ENCODE peak calls at places on chromosome 11, in ten cellular contexts. E, Z, G, B, L, H, S, N, Y and P are unnamed samples.
A peak's percentile ranks its signal among the peaks of the same experiment; 100 is the strongest.

GRCh38 chr11:9506489-9507343 is 45.9 kb downstream of the ZNF143 start:
- DNase-seq in E (peak; percentile 75), Z (peak; percentile 81), G (no peak), B (peak; percentile 71), L (peak; percentile 69), H (peak; percentile 70), S (peak; percentile 90), N (peak; percentile 97), Y (no peak), P (peak; percentile 33)

GRCh38 chr11:111001986-111002616 is 243.4 kb upstream of the POU2AF2 start:
- DNase-seq in E (no peak), Z (no peak), G (no peak), B (no peak), L (no peak), H (no peak), S (no peak), N (no peak), Y (peak; percentile 58), P (no peak)

GRCh38 chr11:3133456-3134217 is 31.5 kb downstream of the OSBPL5 start:
- DNase-seq in E (no peak), Z (no peak), G (peak; percentile 78), B (no peak), L (no peak), H (peak; percentile 53), S (no peak), N (no peak), Y (no peak), P (no peak)

GRCh38 chr11:125398994-125399638 is 96.9 kb downstream of the FEZ1 start:
- DNase-seq in E (no peak), Z (no peak), G (no peak), B (peak; percentile 2), L (no peak), H (no peak), S (no peak), N (no peak), Y (no peak), P (no peak)

GRCh38 chr11:104700609-104701008 is 197.7 kb downstream of the CASP12 start:
- DNase-seq in E (no peak), Z (no peak), G (no peak), B (no peak), L (no peak), H (no peak), S (no peak), N (no peak), Y (peak; percentile 5), P (no peak)

GRCh38 chr11:84780689-84781293 is 846.4 kb downstream of the DLG2 start:
- DNase-seq in E (no peak), Z (no peak), G (no peak), B (no peak), L (no peak), H (no peak), S (peak; percentile 53), N (peak; percentile 63), Y (no peak), P (no peak)

GRCh38 chr11:108788565-108789199 is 123.8 kb downstream of the DDX10 start:
- DNase-seq in E (peak; percentile 9), Z (no peak), G (peak; percentile 21), B (no peak), L (no peak), H (no peak), S (peak; percentile 44), N (peak; percentile 75), Y (no peak), P (peak; percentile 13)

GRCh38 chr11:93350835-93351234 is 20.3 kb downstream of the DEUP1 start:
- DNase-seq in E (no peak), Z (no peak), G (no peak), B (no peak), L (no peak), H (no peak), S (no peak), N (no peak), Y (no peak), P (no peak)

DNA sequence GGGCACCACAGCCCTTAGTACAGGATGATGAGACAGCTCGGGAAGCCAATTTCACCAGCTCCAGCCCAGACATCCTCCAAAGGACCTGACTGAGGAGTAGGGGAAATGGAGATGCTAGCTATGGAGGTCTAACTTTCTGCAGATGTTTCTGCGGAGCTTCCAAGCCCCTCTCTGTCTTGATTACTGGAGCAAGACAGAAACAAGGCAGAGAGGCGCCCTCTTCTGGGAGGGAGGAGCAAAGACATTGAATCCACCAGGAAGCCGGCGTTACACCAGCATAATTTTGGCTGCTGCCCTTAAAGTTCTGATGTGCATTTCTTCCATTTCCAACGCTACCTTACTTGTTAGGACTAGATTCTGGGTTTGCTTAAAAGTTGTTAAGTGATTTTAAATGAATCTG is 107.3 kb upstream of the HSD17B12 start:
- DNase-seq in E (peak; percentile 47), Z (no peak), G (no peak), B (peak; percentile 29), L (no peak), H (no peak), S (peak; percentile 78), N (peak; percentile 82), Y (no peak), P (no peak)
- TF ChIP-seq CTCF in E (peak; percentile 86), Z (no peak), G (no peak), B (peak; percentile 84), L (peak; percentile 36), H (peak; percentile 42), S (peak; percentile 59), N (peak; percentile 86), Y (peak; percentile 53), P (peak; percentile 81)

GRCh38 chr11:45655831-45656230 is 9.6 kb downstream of the CHST1 start:
- DNase-seq in E (no peak), Z (no peak), G (no peak), B (no peak), L (no peak), H (no peak), S (no peak), N (no peak), Y (no peak), P (no peak)

GRCh38 chr11:45655347-45655756 is 10.1 kb downstream of the CHST1 start:
- DNase-seq in E (peak; percentile 87), Z (peak; percentile 64), G (peak; percentile 86), B (peak; percentile 52), L (peak; percentile 82), H (peak; percentile 72), S (peak; percentile 87), N (peak; percentile 94), Y (no peak), P (peak; percentile 33)

GRCh38 chr11:45654242-45654641 is 11.2 kb downstream of the CHST1 start:
- DNase-seq in E (peak; percentile 50), Z (no peak), G (peak; percentile 34), B (no peak), L (no peak), H (no peak), S (no peak), N (no peak), Y (no peak), P (no peak)

GRCh38 chr11:45653277-45653676 is 12.1 kb downstream of the CHST1 start:
- DNase-seq in E (no peak), Z (no peak), G (peak; percentile 8), B (no peak), L (no peak), H (no peak), S (no peak), N (no peak), Y (no peak), P (no peak)

DNA sequence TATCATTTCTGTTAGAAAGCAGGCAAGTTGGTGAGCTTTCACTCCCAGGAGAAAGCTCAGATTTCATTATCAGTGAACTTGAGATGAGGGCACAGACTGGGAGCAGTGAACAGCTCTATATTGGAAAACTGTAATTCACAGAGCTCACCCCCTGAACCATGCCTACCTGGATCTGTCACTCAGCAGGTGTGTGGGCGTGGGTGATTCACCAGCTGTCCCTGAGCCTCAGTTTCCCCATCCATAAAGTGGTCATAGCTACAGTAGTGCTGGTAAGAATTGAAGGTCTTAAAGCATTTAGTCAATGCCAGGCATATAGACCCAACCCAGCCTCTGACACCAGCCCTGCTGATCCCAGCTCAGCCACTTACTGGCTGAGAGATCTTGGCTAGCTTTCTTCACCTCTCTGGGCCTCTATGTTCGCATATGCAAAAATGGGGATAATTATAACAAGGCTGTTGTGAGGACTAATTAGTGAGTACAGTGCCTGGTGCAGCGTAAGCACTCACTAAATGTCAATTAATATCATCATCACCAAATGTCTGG is 10.6 kb downstream of the CHST1 start:
- DNase-seq in E (no peak), Z (no peak), G (peak; percentile 1), B (no peak), L (no peak), H (no peak), S (no peak), N (no peak), Y (no peak), P (no peak)
- H3K27me3 ChIP-seq in E (no peaks in the 10 kb centered on the region), Z (peaks cover 5% of the 10 kb centered on the region), G (peaks cover 63% of the 10 kb centered on the region), B (peaks cover 26% of the 10 kb centered on the region), L (no peaks in the 10 kb centered on the region), H (peaks cover 8% of the 10 kb centered on the region), S (peaks cover 5% of the 10 kb centered on the region), N (no peaks in the 10 kb centered on the region), Y (no peaks in the 10 kb centered on the region), P (peaks cover 2% of the 10 kb centered on the region)

GRCh38 chr11:17389957-17390649 is 1.6 kb upstream of the KCNJ11 start:
- DNase-seq in E (no peak), Z (no peak), G (peak; percentile 66), B (no peak), L (peak; percentile 8), H (no peak), S (no peak), N (no peak), Y (no peak), P (no peak)

GRCh38 chr11:17388609-17389204 is at the start of gene KCNJ11:
- DNase-seq in E (peak; percentile 52), Z (no peak), G (no peak), B (no peak), L (no peak), H (no peak), S (peak; percentile 36), N (peak; percentile 80), Y (no peak), P (no peak)

GRCh38 chr11:17387811-17388210 is 648 bp downstream of the KCNJ11 start:
- DNase-seq in E (no peak), Z (no peak), G (no peak), B (no peak), L (no peak), H (no peak), S (no peak), N (no peak), Y (no peak), P (no peak)

GRCh38 chr11:17387280-17387679 is 1.2 kb downstream of the KCNJ11 start:
- DNase-seq in E (no peak), Z (no peak), G (no peak), B (no peak), L (no peak), H (no peak), S (no peak), N (no peak), Y (no peak), P (no peak)

DNA sequence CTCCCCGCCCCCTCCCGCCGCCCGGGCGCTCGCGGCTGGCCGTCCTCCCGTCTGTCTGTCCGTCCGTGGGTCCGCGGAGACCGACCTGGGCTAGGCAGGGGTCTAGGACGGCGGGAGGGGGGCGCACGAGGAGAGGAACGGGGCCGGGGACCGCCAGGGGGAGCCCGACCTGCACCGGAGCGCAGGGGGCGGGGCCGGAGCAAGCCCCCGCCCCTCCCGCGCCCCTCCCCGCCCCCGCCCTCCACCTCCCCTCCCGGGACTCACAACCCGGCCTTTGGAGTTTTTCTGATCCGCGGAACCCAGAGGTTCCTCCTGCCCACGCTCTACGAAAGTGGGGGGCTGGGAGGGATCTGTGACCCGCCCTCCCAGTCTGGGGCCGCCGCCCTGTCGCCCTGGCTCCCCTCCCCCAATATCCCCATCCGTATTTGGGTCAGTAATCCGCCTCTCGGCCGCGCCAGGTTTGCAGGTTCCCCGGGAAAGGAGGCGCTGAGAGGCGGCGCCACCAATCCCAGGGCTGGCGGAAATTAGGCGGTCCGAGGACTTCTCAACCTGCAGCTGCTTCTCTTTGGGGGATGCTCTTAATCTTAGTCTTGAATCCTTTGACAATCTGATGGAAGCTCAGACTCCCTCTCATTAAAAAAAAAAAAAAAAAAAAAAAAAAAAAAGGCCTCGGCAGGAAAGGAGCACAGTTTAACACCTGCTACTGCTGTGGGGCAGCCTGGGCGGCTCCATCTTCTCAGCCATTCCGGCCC is 922 bp upstream of the KCNJ11 start:
- DNase-seq in E (peak; percentile 87), Z (peak; percentile 83), G (peak; percentile 92), B (peak; percentile 49), L (peak; percentile 87), H (peak; percentile 78), S (peak; percentile 86), N (peak; percentile 95), Y (no peak), P (peak; percentile 62)
- H3K4me3 ChIP-seq in E (peak overlapping the region; percentile 62), Z (peak overlapping the region; percentile 75), G (peak overlapping the region; percentile 19), B (peak overlapping the region; percentile 52), L (peak overlapping the region; percentile 54), H (peak overlapping the region; percentile 51), S (peak overlapping the region; percentile 63), N (peak overlapping the region; percentile 70), Y (peak overlapping the region; percentile 40), P (peak overlapping the region; percentile 50)

GRCh38 chr11:16959528-16960100 is 54.6 kb downstream of the PLEKHA7 start:
- DNase-seq in E (no peak), Z (no peak), G (no peak), B (no peak), L (no peak), H (no peak), S (no peak), N (no peak), Y (no peak), P (no peak)
- TF ChIP-seq CTCF in E (no peak), Z (no peak), G (no peak), B (no peak), L (no peak), H (no peak), S (no peak), N (no peak), Y (no peak), P (no peak)